ENCODE peak calls at places on chromosomes 16 and 17, in four cellular contexts. One of them, this sample, is unnamed.

GRCh38 chr17:61504697-61505096 is 52.5 kb downstream of the TBX4 start:
- DNase-seq in GF-D8: no peak
- DNase-seq in AG04450: peak
- DNase-seq in stimulated activated CD4-positive, alpha-beta T cell treated with anti-CD3 and anti-CD28 coated beads, TNF-alpha, amount 100 ng/mL, for 1 hour: no peak
- DNase-seq in this sample: peak

GRCh38 chr17:59785091-59785799 is 77.8 kb downstream of the VMP1 start:
- DNase-seq in GF-D8: peak
- DNase-seq in AG04450: no peak
- DNase-seq in stimulated activated CD4-positive, alpha-beta T cell treated with anti-CD3 and anti-CD28 coated beads, TNF-alpha, amount 100 ng/mL, for 1 hour: no peak
- DNase-seq in this sample: no peak

GRCh38 chr16:84360170-84360569 is 8.2 kb upstream of the ATP2C2 start:
- DNase-seq in GF-D8: no peak
- DNase-seq in AG04450: no peak
- DNase-seq in stimulated activated CD4-positive, alpha-beta T cell treated with anti-CD3 and anti-CD28 coated beads, TNF-alpha, amount 100 ng/mL, for 1 hour: no peak
- DNase-seq in this sample: no peak

GRCh38 chr16:48123104-48123788 is 32.5 kb downstream of the ABCC12 start:
- DNase-seq in GF-D8: no peak
- DNase-seq in AG04450: peak
- DNase-seq in stimulated activated CD4-positive, alpha-beta T cell treated with anti-CD3 and anti-CD28 coated beads, TNF-alpha, amount 100 ng/mL, for 1 hour: no peak
- DNase-seq in this sample: peak

GRCh38 chr16:89324056-89325010 is 106.8 kb downstream of the ZNF778 start:
- DNase-seq in GF-D8: no peak
- DNase-seq in AG04450: no peak
- DNase-seq in stimulated activated CD4-positive, alpha-beta T cell treated with anti-CD3 and anti-CD28 coated beads, TNF-alpha, amount 100 ng/mL, for 1 hour: no peak
- DNase-seq in this sample: peak

GRCh38 chr16:57470683-57471082 is 8.2 kb downstream of the POLR2C start:
- DNase-seq in GF-D8: no peak
- DNase-seq in AG04450: no peak
- DNase-seq in stimulated activated CD4-positive, alpha-beta T cell treated with anti-CD3 and anti-CD28 coated beads, TNF-alpha, amount 100 ng/mL, for 1 hour: no peak
- DNase-seq in this sample: no peak

GRCh38 chr17:48832491-48832890 is 1.7 kb downstream of the CALCOCO2 start:
- DNase-seq in GF-D8: no peak
- DNase-seq in AG04450: no peak
- DNase-seq in stimulated activated CD4-positive, alpha-beta T cell treated with anti-CD3 and anti-CD28 coated beads, TNF-alpha, amount 100 ng/mL, for 1 hour: no peak
- DNase-seq in this sample: no peak

GRCh38 chr17:55729484-55729883 is 6.8 kb upstream of the TMEM100 start:
- DNase-seq in GF-D8: no peak
- DNase-seq in AG04450: no peak
- DNase-seq in stimulated activated CD4-positive, alpha-beta T cell treated with anti-CD3 and anti-CD28 coated beads, TNF-alpha, amount 100 ng/mL, for 1 hour: no peak
- DNase-seq in this sample: no peak

GRCh38 chr16:30000768-30001631 is 5.0 kb downstream of the INO80E start:
- DNase-seq in GF-D8: no peak
- DNase-seq in AG04450: no peak
- DNase-seq in stimulated activated CD4-positive, alpha-beta T cell treated with anti-CD3 and anti-CD28 coated beads, TNF-alpha, amount 100 ng/mL, for 1 hour: no peak
- DNase-seq in this sample: no peak

GRCh38 chr17:56754523-56755208 is 79.1 kb downstream of the C17orf67 start:
- DNase-seq in GF-D8: no peak
- DNase-seq in AG04450: no peak
- DNase-seq in stimulated activated CD4-positive, alpha-beta T cell treated with anti-CD3 and anti-CD28 coated beads, TNF-alpha, amount 100 ng/mL, for 1 hour: no peak
- DNase-seq in this sample: peak

GRCh38 chr17:10737168-10737622 is 7.4 kb upstream of the TMEM220 start:
- DNase-seq in GF-D8: no peak
- DNase-seq in AG04450: peak
- DNase-seq in stimulated activated CD4-positive, alpha-beta T cell treated with anti-CD3 and anti-CD28 coated beads, TNF-alpha, amount 100 ng/mL, for 1 hour: no peak
- DNase-seq in this sample: no peak

GRCh38 chr16:59696495-59696894 is 962.4 kb upstream of the GOT2 start:
- DNase-seq in GF-D8: no peak
- DNase-seq in AG04450: no peak
- DNase-seq in stimulated activated CD4-positive, alpha-beta T cell treated with anti-CD3 and anti-CD28 coated beads, TNF-alpha, amount 100 ng/mL, for 1 hour: no peak
- DNase-seq in this sample: no peak

GRCh38 chr16:75038036-75038959 is 39.5 kb downstream of the ZNRF1 start:
- DNase-seq in GF-D8: peak
- DNase-seq in AG04450: no peak
- DNase-seq in stimulated activated CD4-positive, alpha-beta T cell treated with anti-CD3 and anti-CD28 coated beads, TNF-alpha, amount 100 ng/mL, for 1 hour: no peak
- DNase-seq in this sample: no peak

GRCh38 chr16:85431431-85432124 is 181.5 kb upstream of the GSE1 start:
- DNase-seq in GF-D8: no peak
- DNase-seq in AG04450: no peak
- DNase-seq in stimulated activated CD4-positive, alpha-beta T cell treated with anti-CD3 and anti-CD28 coated beads, TNF-alpha, amount 100 ng/mL, for 1 hour: no peak
- DNase-seq in this sample: no peak

GRCh38 chr16:67525176-67525860 is 3.3 kb upstream of the RIPOR1 start:
- DNase-seq in GF-D8: no peak
- DNase-seq in AG04450: no peak
- DNase-seq in stimulated activated CD4-positive, alpha-beta T cell treated with anti-CD3 and anti-CD28 coated beads, TNF-alpha, amount 100 ng/mL, for 1 hour: no peak
- DNase-seq in this sample: no peak

GRCh38 chr16:2852731-2853507 is 5.1 kb downstream of the PRSS22 start:
- DNase-seq in GF-D8: no peak
- DNase-seq in AG04450: no peak
- DNase-seq in stimulated activated CD4-positive, alpha-beta T cell treated with anti-CD3 and anti-CD28 coated beads, TNF-alpha, amount 100 ng/mL, for 1 hour: no peak
- DNase-seq in this sample: no peak

GRCh38 chr16:12203780-12204351 is 227.3 kb downstream of the SNX29 start:
- DNase-seq in GF-D8: no peak
- DNase-seq in AG04450: no peak
- DNase-seq in stimulated activated CD4-positive, alpha-beta T cell treated with anti-CD3 and anti-CD28 coated beads, TNF-alpha, amount 100 ng/mL, for 1 hour: no peak
- DNase-seq in this sample: no peak

GRCh38 chr16:88356124-88356726 is 26.5 kb upstream of the ZNF469 start:
- DNase-seq in GF-D8: no peak
- DNase-seq in AG04450: no peak
- DNase-seq in stimulated activated CD4-positive, alpha-beta T cell treated with anti-CD3 and anti-CD28 coated beads, TNF-alpha, amount 100 ng/mL, for 1 hour: no peak
- DNase-seq in this sample: no peak

GRCh38 chr16:24851700-24852099 is 5.9 kb downstream of the SLC5A11 start:
- DNase-seq in GF-D8: no peak
- DNase-seq in AG04450: no peak
- DNase-seq in stimulated activated CD4-positive, alpha-beta T cell treated with anti-CD3 and anti-CD28 coated beads, TNF-alpha, amount 100 ng/mL, for 1 hour: no peak
- DNase-seq in this sample: no peak

GRCh38 chr17:78628547-78629435 is 51.6 kb upstream of the DNAH17 start:
- DNase-seq in GF-D8: no peak
- DNase-seq in AG04450: no peak
- DNase-seq in stimulated activated CD4-positive, alpha-beta T cell treated with anti-CD3 and anti-CD28 coated beads, TNF-alpha, amount 100 ng/mL, for 1 hour: no peak
- DNase-seq in this sample: no peak

GRCh38 chr17:13750783-13751484 is 149.2 kb upstream of the HS3ST3A1 start:
- DNase-seq in GF-D8: no peak
- DNase-seq in AG04450: no peak
- DNase-seq in stimulated activated CD4-positive, alpha-beta T cell treated with anti-CD3 and anti-CD28 coated beads, TNF-alpha, amount 100 ng/mL, for 1 hour: no peak
- DNase-seq in this sample: no peak

GRCh38 chr17:18850679-18851078 is 7.3 kb upstream of the PRPSAP2 start:
- DNase-seq in GF-D8: no peak
- DNase-seq in AG04450: no peak
- DNase-seq in stimulated activated CD4-positive, alpha-beta T cell treated with anti-CD3 and anti-CD28 coated beads, TNF-alpha, amount 100 ng/mL, for 1 hour: no peak
- DNase-seq in this sample: no peak

This sample was measured in smooth muscle cell of the brain vasculature.